ENCODE peak calls at places on chromosomes 1 and 21, in five cellular contexts. One of them, this sample, is unnamed.

GRCh38 chr1:64050601-64051000 is 152.8 kb upstream of the UBE2U start:
- DNase-seq in AG09319: no peak
- DNase-seq in GM18507: no peak
- DNase-seq in CD4-positive, alpha-beta T cell: no peak
- DNase-seq in lung microvascular endothelial cell: no peak
- DNase-seq in this sample: no peak

GRCh38 chr21:33414926-33415325 is 11.7 kb downstream of the IFNGR2 start:
- DNase-seq in CD4-positive, alpha-beta T cell: no peak
- DNase-seq in lung microvascular endothelial cell: no peak
- DNase-seq in GM18507: no peak
- DNase-seq in AG09319: no peak
- DNase-seq in this sample: no peak

GRCh38 chr1:212293579-212293978 is 8.4 kb downstream of the PPP2R5A start:
- DNase-seq in lung microvascular endothelial cell: peak
- DNase-seq in AG09319: no peak
- DNase-seq in CD4-positive, alpha-beta T cell: no peak
- DNase-seq in GM18507: no peak
- DNase-seq in this sample: no peak

GRCh38 chr1:109631513-109632260 is 12.1 kb downstream of the AMPD2 start:
- DNase-seq in GM18507: no peak
- DNase-seq in lung microvascular endothelial cell: no peak
- DNase-seq in AG09319: no peak
- DNase-seq in CD4-positive, alpha-beta T cell: no peak
- DNase-seq in this sample: no peak

GRCh38 chr1:225766967-225767413 is 10.6 kb upstream of the SRP9 start:
- DNase-seq in AG09319: peak
- DNase-seq in CD4-positive, alpha-beta T cell: no peak
- DNase-seq in lung microvascular endothelial cell: peak
- DNase-seq in GM18507: no peak
- DNase-seq in this sample: peak

GRCh38 chr1:243420968-243421675 is 165.3 kb downstream of the SDCCAG8 start:
- DNase-seq in lung microvascular endothelial cell: no peak
- DNase-seq in AG09319: no peak
- DNase-seq in GM18507: no peak
- DNase-seq in CD4-positive, alpha-beta T cell: no peak
- DNase-seq in this sample: no peak

GRCh38 chr1:231688989-231689388 is 62.4 kb downstream of the DISC1 start:
- DNase-seq in CD4-positive, alpha-beta T cell: no peak
- DNase-seq in lung microvascular endothelial cell: no peak
- DNase-seq in AG09319: no peak
- DNase-seq in GM18507: no peak
- DNase-seq in this sample: no peak

GRCh38 chr1:76901158-76901767 is 34.0 kb downstream of the ST6GALNAC5 start:
- DNase-seq in AG09319: no peak
- DNase-seq in CD4-positive, alpha-beta T cell: no peak
- DNase-seq in GM18507: peak
- DNase-seq in lung microvascular endothelial cell: peak
- DNase-seq in this sample: no peak

GRCh38 chr1:151106891-151107290 is 36.3 kb downstream of the GABPB2 start:
- DNase-seq in AG09319: no peak
- DNase-seq in lung microvascular endothelial cell: peak
- DNase-seq in CD4-positive, alpha-beta T cell: no peak
- DNase-seq in GM18507: no peak
- DNase-seq in this sample: no peak

GRCh38 chr21:33492571-33492970 is 1.1 kb upstream of the DNAJC28 start:
- DNase-seq in lung microvascular endothelial cell: no peak
- DNase-seq in GM18507: no peak
- DNase-seq in AG09319: no peak
- DNase-seq in CD4-positive, alpha-beta T cell: no peak
- DNase-seq in this sample: no peak

This sample was measured in AG04449.